ENCODE peak calls at places on chromosomes 12 and 14, in six cellular contexts. P, S, F, X, J and D are unnamed samples.

GRCh38 chr12:14892726-14893442 is 7.2 kb upstream of the MGP start:
- DNase-seq in P (no peak), S (no peak), F (no peak), X (no peak), J (no peak), D (no peak)

GRCh38 chr12:96201272-96202227 is 7.4 kb downstream of the ELK3 start:
- DNase-seq in P (no peak), S (no peak), F (no peak), X (no peak), J (no peak), D (no peak)

GRCh38 chr12:103782399-103782798 is 58.6 kb downstream of the NT5DC3 start:
- DNase-seq in P (no peak), S (no peak), F (no peak), X (no peak), J (no peak), D (no peak)

GRCh38 chr12:70120970-70121369 is 122.3 kb upstream of the CNOT2 start:
- DNase-seq in P (no peak), S (no peak), F (no peak), X (no peak), J (no peak), D (no peak)

GRCh38 chr14:60514378-60515243 is 5.7 kb downstream of the SIX6 start:
- DNase-seq in P (no peak), S (no peak), F (no peak), X (peak), J (no peak), D (peak)

GRCh38 chr12:54701940-54702592 is 53.9 kb upstream of the DCD start:
- DNase-seq in P (peak), S (peak), F (peak), X (no peak), J (no peak), D (peak)

GRCh38 chr12:47882796-47883546 is 21.8 kb downstream of the VDR start:
- DNase-seq in P (no peak), S (no peak), F (no peak), X (no peak), J (no peak), D (no peak)

GRCh38 chr12:54840293-54840692 is 14.0 kb upstream of the MUCL1 start:
- DNase-seq in P (no peak), S (no peak), F (no peak), X (no peak), J (no peak), D (no peak)

GRCh38 chr14:38357557-38357956 is 101.7 kb upstream of the CLEC14A start:
- DNase-seq in P (peak), S (peak), F (peak), X (no peak), J (no peak), D (no peak)

GRCh38 chr14:63204407-63205280 is at the start of gene RHOJ:
- DNase-seq in P (no peak), S (peak), F (no peak), X (peak), J (no peak), D (no peak)

GRCh38 chr12:10361622-10362021 is 28.2 kb downstream of the KLRK1 start:
- DNase-seq in P (no peak), S (no peak), F (no peak), X (no peak), J (no peak), D (no peak)

GRCh38 chr12:85277900-85278597 is 2.0 kb upstream of the ALX1 start:
- DNase-seq in P (no peak), S (no peak), F (no peak), X (peak), J (no peak), D (no peak)

GRCh38 chr12:90253674-90254181 is 545.1 kb upstream of the ATP2B1 start:
- DNase-seq in P (peak), S (peak), F (peak), X (peak), J (peak), D (no peak)

GRCh38 chr14:35240233-35240632 is 51.9 kb upstream of the PSMA6 start:
- DNase-seq in P (no peak), S (no peak), F (no peak), X (no peak), J (no peak), D (no peak)

GRCh38 chr12:42332301-42332894 is 6.4 kb downstream of the PPHLN1 start:
- DNase-seq in P (no peak), S (peak), F (peak), X (no peak), J (no peak), D (peak)

GRCh38 chr14:65949711-65950516 is 536.3 kb upstream of the CCDC196 start:
- DNase-seq in P (no peak), S (peak), F (peak), X (no peak), J (no peak), D (peak)

GRCh38 chr14:89425931-89426330 is 8.9 kb upstream of the FOXN3 start:
- DNase-seq in P (peak), S (peak), F (peak), X (peak), J (no peak), D (peak)

GRCh38 chr12:132424811-132425210 is 65.1 kb upstream of the FBRSL1 start:
- DNase-seq in P (no peak), S (no peak), F (no peak), X (no peak), J (no peak), D (no peak)

GRCh38 chr12:9936597-9936996 is 4.4 kb upstream of the CLEC2A start:
- DNase-seq in P (no peak), S (no peak), F (no peak), X (no peak), J (no peak), D (no peak)

GRCh38 chr12:128266559-128267245 is at the start of gene TMEM132C:
- DNase-seq in P (no peak), S (no peak), F (no peak), X (peak), J (no peak), D (no peak)

GRCh38 chr14:63867926-63868921 is 15.4 kb downstream of the SYNE2 start:
- DNase-seq in P (no peak), S (no peak), F (no peak), X (no peak), J (no peak), D (no peak)

GRCh38 chr14:89746135-89746534 is 208.4 kb downstream of the EFCAB11 start:
- DNase-seq in P (no peak), S (no peak), F (no peak), X (no peak), J (no peak), D (no peak)

GRCh38 chr12:92629349-92630065 is 73.3 kb upstream of the PLEKHG7 start:
- DNase-seq in P (no peak), S (no peak), F (no peak), X (no peak), J (no peak), D (peak)

GRCh38 chr12:88658009-88658408 is 77.7 kb upstream of the KITLG start:
- DNase-seq in P (no peak), S (peak), F (no peak), X (no peak), J (no peak), D (peak)